ENCODE peak calls at places on chromosomes 3 and 15, in ten cellular contexts. One of them, this sample, is unnamed. For H3K4me1, the result is how much of the 10 kb centered on the place peaks cover.

GRCh38 chr3:10299175-10299574 is 6.4 kb upstream of the GHRL start:
- DNase-seq in esophagus muscularis mucosa: no peak
- DNase-seq in IMR-90: peak
- DNase-seq in adrenal gland: no peak
- DNase-seq in DND-41: no peak
- DNase-seq in stomach: no peak
- DNase-seq in CD8-positive, alpha-beta T cell: no peak
- DNase-seq in psoas muscle: no peak
- DNase-seq in Caco-2: no peak
- DNase-seq in suprapubic skin: no peak
- DNase-seq in this sample: no peak

GRCh38 chr3:181689546-181689945 is 22.2 kb upstream of the SOX2 start:
- DNase-seq in suprapubic skin: no peak
- DNase-seq in Caco-2: no peak
- DNase-seq in psoas muscle: no peak
- DNase-seq in IMR-90: no peak
- DNase-seq in adrenal gland: no peak
- DNase-seq in esophagus muscularis mucosa: no peak
- DNase-seq in DND-41: no peak
- DNase-seq in stomach: no peak
- DNase-seq in CD8-positive, alpha-beta T cell: no peak
- DNase-seq in this sample: no peak

GRCh38 chr3:130414457-130414856 is 69.0 kb downstream of the COL6A5 start:
- DNase-seq in Caco-2: no peak
- DNase-seq in psoas muscle: no peak
- DNase-seq in suprapubic skin: no peak
- DNase-seq in adrenal gland: no peak
- DNase-seq in CD8-positive, alpha-beta T cell: no peak
- DNase-seq in esophagus muscularis mucosa: no peak
- DNase-seq in DND-41: no peak
- DNase-seq in IMR-90: no peak
- DNase-seq in stomach: no peak
- DNase-seq in this sample: no peak

GRCh38 chr3:141875893-141876380 is 506 bp upstream of the ATP1B3 start:
- DNase-seq in DND-41: peak
- DNase-seq in IMR-90: peak
- DNase-seq in suprapubic skin: peak
- DNase-seq in psoas muscle: peak
- DNase-seq in Caco-2: peak
- DNase-seq in CD8-positive, alpha-beta T cell: peak
- DNase-seq in adrenal gland: peak
- DNase-seq in esophagus muscularis mucosa: peak
- DNase-seq in stomach: peak
- DNase-seq in this sample: peak

GRCh38 chr3:189222927-189223706 is 51.3 kb downstream of the TPRG1 start:
- DNase-seq in Caco-2: no peak
- DNase-seq in IMR-90: no peak
- DNase-seq in stomach: no peak
- DNase-seq in psoas muscle: no peak
- DNase-seq in DND-41: no peak
- DNase-seq in CD8-positive, alpha-beta T cell: no peak
- DNase-seq in suprapubic skin: no peak
- DNase-seq in adrenal gland: no peak
- DNase-seq in esophagus muscularis mucosa: no peak
- DNase-seq in this sample: no peak

GRCh38 chr15:51866751-51867150 is 37.3 kb downstream of the TMOD3 start:
- DNase-seq in CD8-positive, alpha-beta T cell: no peak
- DNase-seq in esophagus muscularis mucosa: no peak
- DNase-seq in psoas muscle: no peak
- DNase-seq in Caco-2: no peak
- DNase-seq in adrenal gland: no peak
- DNase-seq in DND-41: no peak
- DNase-seq in IMR-90: no peak
- DNase-seq in stomach: no peak
- DNase-seq in suprapubic skin: no peak
- DNase-seq in this sample: no peak

GRCh38 chr15:73941871-73942635 is 15.8 kb downstream of the LOXL1 start:
- DNase-seq in psoas muscle: no peak
- DNase-seq in IMR-90: no peak
- DNase-seq in CD8-positive, alpha-beta T cell: no peak
- DNase-seq in adrenal gland: no peak
- DNase-seq in stomach: no peak
- DNase-seq in DND-41: no peak
- DNase-seq in Caco-2: no peak
- DNase-seq in suprapubic skin: no peak
- DNase-seq in esophagus muscularis mucosa: no peak
- DNase-seq in this sample: no peak

GRCh38 chr15:55530861-55531313 is 22.9 kb upstream of the DNAAF4 start:
- DNase-seq in suprapubic skin: no peak
- DNase-seq in stomach: no peak
- DNase-seq in adrenal gland: no peak
- DNase-seq in esophagus muscularis mucosa: no peak
- DNase-seq in psoas muscle: no peak
- DNase-seq in IMR-90: peak
- DNase-seq in DND-41: no peak
- DNase-seq in Caco-2: no peak
- DNase-seq in CD8-positive, alpha-beta T cell: no peak
- DNase-seq in this sample: no peak

GRCh38 chr3:42655980-42656679 is 2.6 kb downstream of the ZBTB47 start:
- DNase-seq in stomach: no peak
- DNase-seq in psoas muscle: peak
- DNase-seq in DND-41: no peak
- DNase-seq in esophagus muscularis mucosa: peak
- DNase-seq in suprapubic skin: no peak
- DNase-seq in IMR-90: peak
- DNase-seq in CD8-positive, alpha-beta T cell: no peak
- DNase-seq in Caco-2: no peak
- DNase-seq in adrenal gland: peak
- DNase-seq in this sample: no peak

GRCh38 chr3:16319723-16320122 is 54.7 kb downstream of the OXNAD1 start:
- DNase-seq in CD8-positive, alpha-beta T cell: no peak
- DNase-seq in psoas muscle: no peak
- DNase-seq in Caco-2: no peak
- DNase-seq in suprapubic skin: no peak
- DNase-seq in adrenal gland: no peak
- DNase-seq in DND-41: no peak
- DNase-seq in esophagus muscularis mucosa: peak
- DNase-seq in IMR-90: no peak
- DNase-seq in stomach: no peak
- DNase-seq in this sample: no peak

GRCh38 chr15:101191242-101191641 is 60.6 kb downstream of the CHSY1 start:
- DNase-seq in DND-41: no peak
- DNase-seq in psoas muscle: no peak
- DNase-seq in Caco-2: no peak
- DNase-seq in suprapubic skin: no peak
- DNase-seq in esophagus muscularis mucosa: no peak
- DNase-seq in IMR-90: peak
- DNase-seq in stomach: no peak
- DNase-seq in CD8-positive, alpha-beta T cell: no peak
- DNase-seq in adrenal gland: no peak
- DNase-seq in this sample: no peak

GRCh38 chr15:101188517-101189340 is 63.1 kb downstream of the CHSY1 start:
- DNase-seq in CD8-positive, alpha-beta T cell: no peak
- DNase-seq in psoas muscle: no peak
- DNase-seq in adrenal gland: no peak
- DNase-seq in esophagus muscularis mucosa: no peak
- DNase-seq in DND-41: no peak
- DNase-seq in Caco-2: no peak
- DNase-seq in stomach: peak
- DNase-seq in IMR-90: peak
- DNase-seq in suprapubic skin: no peak
- DNase-seq in this sample: no peak

GRCh38 chr15:101190196-101190595 is 61.7 kb downstream of the CHSY1 start:
- DNase-seq in stomach: no peak
- DNase-seq in DND-41: no peak
- DNase-seq in esophagus muscularis mucosa: no peak
- DNase-seq in adrenal gland: no peak
- DNase-seq in suprapubic skin: no peak
- DNase-seq in Caco-2: no peak
- DNase-seq in CD8-positive, alpha-beta T cell: no peak
- DNase-seq in psoas muscle: no peak
- DNase-seq in IMR-90: peak
- DNase-seq in this sample: no peak

GRCh38 chr15:101189341-101189679 is 62.5 kb downstream of the CHSY1 start:
- DNase-seq in esophagus muscularis mucosa: no peak
- DNase-seq in psoas muscle: no peak
- DNase-seq in suprapubic skin: no peak
- DNase-seq in CD8-positive, alpha-beta T cell: no peak
- DNase-seq in IMR-90: no peak
- DNase-seq in DND-41: no peak
- DNase-seq in stomach: no peak
- DNase-seq in adrenal gland: no peak
- DNase-seq in Caco-2: no peak
- DNase-seq in this sample: no peak

DNA sequence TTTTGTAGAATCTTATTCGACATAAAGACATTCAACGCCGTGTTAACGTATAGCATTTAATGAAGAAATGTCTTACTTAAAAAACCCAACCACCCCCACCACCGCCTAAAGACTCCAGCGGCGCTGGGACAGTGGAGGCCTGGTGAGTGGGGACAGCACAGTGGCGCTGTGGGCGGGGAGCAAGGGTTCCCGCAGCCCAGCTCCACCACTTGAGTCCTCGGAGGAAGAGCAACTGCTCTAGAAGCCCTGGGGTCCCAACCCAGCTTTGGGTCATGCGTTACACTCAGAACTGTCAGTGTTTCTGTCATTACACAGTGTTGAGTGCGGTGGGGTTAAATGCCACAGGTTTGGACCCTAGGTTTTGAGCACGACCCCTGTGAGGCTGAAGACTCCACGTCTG is 62.1 kb downstream of the CHSY1 start:
- DNase-seq in CD8-positive, alpha-beta T cell: no peak
- DNase-seq in stomach: no peak
- DNase-seq in Caco-2: no peak
- DNase-seq in psoas muscle: no peak
- DNase-seq in suprapubic skin: no peak
- DNase-seq in adrenal gland: no peak
- DNase-seq in esophagus muscularis mucosa: no peak
- DNase-seq in DND-41: no peak
- DNase-seq in IMR-90: no peak
- DNase-seq in this sample: no peak
- H3K4me1 ChIP-seq in CD8-positive, alpha-beta T cell: under half
- H3K4me1 ChIP-seq in stomach: under half
- H3K4me1 ChIP-seq in Caco-2: under half
- H3K4me1 ChIP-seq in psoas muscle: half or more
- H3K4me1 ChIP-seq in suprapubic skin: half or more
- H3K4me1 ChIP-seq in adrenal gland: under half
- H3K4me1 ChIP-seq in esophagus muscularis mucosa: half or more
- H3K4me1 ChIP-seq in DND-41: under half
- H3K4me1 ChIP-seq in IMR-90: under half
- H3K4me1 ChIP-seq in this sample: half or more

DNA sequence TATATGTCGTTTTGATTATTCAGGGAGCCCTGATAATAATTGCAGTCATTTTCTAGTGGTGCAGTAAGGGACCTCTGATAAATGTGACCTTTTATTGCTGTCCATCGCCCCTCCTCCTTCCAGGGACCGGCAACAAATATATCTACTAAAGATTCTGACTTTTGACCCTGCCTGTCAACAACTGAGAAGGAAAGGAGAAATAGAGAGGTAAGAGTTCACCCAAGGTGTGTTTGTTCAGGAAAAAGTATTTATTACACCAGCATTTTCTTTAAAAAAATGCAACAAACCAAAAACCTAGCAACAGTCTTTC is 45.2 kb upstream of the MAGI1 start:
- DNase-seq in adrenal gland: no peak
- DNase-seq in psoas muscle: no peak
- DNase-seq in esophagus muscularis mucosa: no peak
- DNase-seq in suprapubic skin: no peak
- DNase-seq in CD8-positive, alpha-beta T cell: no peak
- DNase-seq in stomach: no peak
- DNase-seq in DND-41: no peak
- DNase-seq in IMR-90: no peak
- DNase-seq in Caco-2: peak
- DNase-seq in this sample: no peak
- H3K4me1 ChIP-seq in adrenal gland: under half
- H3K4me1 ChIP-seq in psoas muscle: under half
- H3K4me1 ChIP-seq in esophagus muscularis mucosa: under half
- H3K4me1 ChIP-seq in suprapubic skin: under half
- H3K4me1 ChIP-seq in CD8-positive, alpha-beta T cell: under half
- H3K4me1 ChIP-seq in stomach: under half
- H3K4me1 ChIP-seq in DND-41: under half
- H3K4me1 ChIP-seq in IMR-90: under half
- H3K4me1 ChIP-seq in Caco-2: under half
- H3K4me1 ChIP-seq in this sample: under half

DNA sequence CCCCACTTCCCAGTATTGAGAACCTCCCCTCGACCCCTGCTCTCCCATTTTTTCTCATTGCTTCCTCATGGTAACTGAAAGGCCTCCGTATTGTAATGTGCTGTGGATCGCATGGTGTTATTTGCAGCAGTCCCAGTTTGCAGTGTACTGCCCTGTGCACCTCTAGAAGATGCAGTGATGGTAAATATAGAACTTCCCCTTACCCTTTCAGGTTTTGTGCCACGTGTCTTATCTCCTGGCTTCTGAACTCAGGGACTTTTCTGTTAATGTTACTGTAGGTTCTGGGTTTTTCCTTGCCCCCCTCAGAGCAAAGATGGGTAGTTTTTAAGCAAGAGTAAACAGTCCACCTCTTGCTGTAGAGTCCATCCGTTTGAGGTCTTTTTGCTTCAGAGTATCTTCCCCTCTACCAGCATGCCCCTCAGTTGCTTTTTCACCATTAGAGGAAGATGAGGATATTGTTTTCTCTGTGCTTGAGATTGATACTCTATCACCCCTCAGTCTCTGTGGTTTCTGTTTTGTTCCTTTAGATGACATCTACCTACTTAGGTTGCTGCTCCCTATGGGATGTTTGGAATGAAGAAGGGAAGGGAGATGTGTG is 22.4 kb downstream of the CHD2 start:
- DNase-seq in adrenal gland: no peak
- DNase-seq in Caco-2: no peak
- DNase-seq in psoas muscle: no peak
- DNase-seq in IMR-90: no peak
- DNase-seq in stomach: no peak
- DNase-seq in CD8-positive, alpha-beta T cell: no peak
- DNase-seq in esophagus muscularis mucosa: no peak
- DNase-seq in suprapubic skin: no peak
- DNase-seq in DND-41: no peak
- DNase-seq in this sample: no peak
- H3K4me1 ChIP-seq in adrenal gland: under half
- H3K4me1 ChIP-seq in Caco-2: under half
- H3K4me1 ChIP-seq in psoas muscle: half or more
- H3K4me1 ChIP-seq in IMR-90: under half
- H3K4me1 ChIP-seq in stomach: half or more
- H3K4me1 ChIP-seq in CD8-positive, alpha-beta T cell: under half
- H3K4me1 ChIP-seq in esophagus muscularis mucosa: half or more
- H3K4me1 ChIP-seq in suprapubic skin: half or more
- H3K4me1 ChIP-seq in DND-41: under half
- H3K4me1 ChIP-seq in this sample: half or more

DNA sequence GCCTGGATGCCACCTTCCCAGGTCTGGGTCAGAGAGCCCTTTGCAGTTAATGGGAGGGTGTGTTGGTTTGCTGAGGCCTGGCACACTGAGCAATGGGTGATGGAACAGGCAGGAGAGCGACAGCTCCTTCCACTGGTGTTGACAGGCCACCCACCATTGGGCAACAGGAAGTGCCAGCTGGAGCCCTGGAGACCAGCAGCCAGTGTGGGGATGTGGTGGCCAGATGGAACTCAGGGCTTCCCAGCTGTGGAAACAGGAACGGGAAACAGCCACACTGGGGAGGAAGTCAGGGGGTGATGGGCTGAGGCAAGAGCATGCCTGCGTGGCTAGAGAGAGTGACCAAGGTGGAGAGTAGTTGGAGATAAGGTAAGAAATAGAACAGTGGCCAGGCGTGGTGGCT is 9.3 kb downstream of the PSTPIP1 start:
- DNase-seq in IMR-90: no peak
- DNase-seq in adrenal gland: peak
- DNase-seq in esophagus muscularis mucosa: no peak
- DNase-seq in suprapubic skin: no peak
- DNase-seq in Caco-2: no peak
- DNase-seq in DND-41: no peak
- DNase-seq in psoas muscle: peak
- DNase-seq in stomach: no peak
- DNase-seq in CD8-positive, alpha-beta T cell: no peak
- DNase-seq in this sample: peak
- H3K4me1 ChIP-seq in IMR-90: under half
- H3K4me1 ChIP-seq in adrenal gland: under half
- H3K4me1 ChIP-seq in esophagus muscularis mucosa: under half
- H3K4me1 ChIP-seq in suprapubic skin: under half
- H3K4me1 ChIP-seq in Caco-2: under half
- H3K4me1 ChIP-seq in DND-41: under half
- H3K4me1 ChIP-seq in psoas muscle: under half
- H3K4me1 ChIP-seq in stomach: under half
- H3K4me1 ChIP-seq in CD8-positive, alpha-beta T cell: half or more
- H3K4me1 ChIP-seq in this sample: under half